ENCODE peak calls at places on chromosomes 12 and 14, in seven cellular contexts. A is T-helper 17 cell, Y is lower lobe of right lung, H is cardiac fibroblast, B is GM19239, N is GM12892, J is NAMALWA. P is an unnamed sample.

GRCh38 chr12:130342842-130343241 is 5.2 kb downstream of the PIWIL1 start:
- DNase-seq in H (no peak), B (no peak), J (no peak), Y (no peak), A (no peak), N (no peak), P (no peak)

GRCh38 chr12:54294152-54294913 is 6.5 kb downstream of the NFE2 start:
- DNase-seq in A (no peak), B (peak), Y (peak), N (peak), J (peak), H (peak), P (no peak)

GRCh38 chr14:35883677-35884293 is 57.6 kb downstream of the BRMS1L start:
- DNase-seq in J (peak), B (no peak), A (no peak), H (peak), N (peak), Y (no peak), P (no peak)

GRCh38 chr14:96502621-96503251 is 554 bp downstream of the PAPOLA start:
- DNase-seq in Y (peak), N (peak), A (no peak), J (peak), H (peak), B (peak), P (peak)

GRCh38 chr14:74975059-74975810 is 19.8 kb upstream of the PGF start:
- DNase-seq in H (peak), B (no peak), J (no peak), Y (no peak), N (no peak), A (no peak), P (peak)

GRCh38 chr14:84961637-84962036 is 568.3 kb upstream of the FLRT2 start:
- DNase-seq in J (no peak), A (no peak), Y (no peak), B (no peak), N (no peak), H (no peak), P (no peak)

GRCh38 chr14:56487090-56487667 is 92.4 kb upstream of the TMEM260 start:
- DNase-seq in Y (no peak), J (no peak), H (peak), A (no peak), N (no peak), B (no peak), P (no peak)

GRCh38 chr12:32561931-32562341 is 117.2 kb upstream of the DNM1L start:
- DNase-seq in H (no peak), B (no peak), J (no peak), A (no peak), N (no peak), Y (no peak), P (no peak)

GRCh38 chr12:48936379-48936979 is 11.2 kb upstream of the FKBP11 start:
- DNase-seq in B (peak), H (peak), Y (peak), J (peak), N (peak), A (peak), P (peak)

P was measured in kidney.